ENCODE peak calls at places on chromosome 7, in five cellular contexts. One of them, this sample, is unnamed.

GRCh38 chr7:9869566-9869965 is 1104.1 kb upstream of the PHF14 start:
- DNase-seq in tibial nerve: no peak
- DNase-seq in H1: no peak
- DNase-seq in ovary: no peak
- DNase-seq in upper lobe of left lung: no peak
- DNase-seq in this sample: no peak

GRCh38 chr7:13540429-13540828 is 449.0 kb downstream of the ETV1 start:
- DNase-seq in tibial nerve: no peak
- DNase-seq in H1: no peak
- DNase-seq in ovary: no peak
- DNase-seq in upper lobe of left lung: no peak
- DNase-seq in this sample: no peak

GRCh38 chr7:47743898-47744612 is 162.1 kb upstream of the TNS3 start:
- DNase-seq in tibial nerve: no peak
- DNase-seq in H1: peak
- DNase-seq in ovary: no peak
- DNase-seq in upper lobe of left lung: peak
- DNase-seq in this sample: no peak

GRCh38 chr7:82317257-82317721 is 126.3 kb downstream of the CACNA2D1 start:
- DNase-seq in tibial nerve: no peak
- DNase-seq in H1: no peak
- DNase-seq in ovary: no peak
- DNase-seq in upper lobe of left lung: no peak
- DNase-seq in this sample: no peak

GRCh38 chr7:121530251-121531174 is 134.4 kb upstream of the FAM3C start:
- DNase-seq in tibial nerve: no peak
- DNase-seq in H1: no peak
- DNase-seq in ovary: no peak
- DNase-seq in upper lobe of left lung: no peak
- DNase-seq in this sample: no peak

GRCh38 chr7:54260868-54261475 is 281.2 kb upstream of the VSTM2A start:
- DNase-seq in tibial nerve: no peak
- DNase-seq in H1: no peak
- DNase-seq in ovary: no peak
- DNase-seq in upper lobe of left lung: no peak
- DNase-seq in this sample: no peak

GRCh38 chr7:108310351-108310750 is 145.9 kb downstream of the NRCAM start:
- DNase-seq in tibial nerve: no peak
- DNase-seq in H1: no peak
- DNase-seq in ovary: no peak
- DNase-seq in upper lobe of left lung: no peak
- DNase-seq in this sample: no peak

GRCh38 chr7:129188372-129188891 is at the start of gene SMO:
- DNase-seq in tibial nerve: no peak
- DNase-seq in H1: peak
- DNase-seq in ovary: peak
- DNase-seq in upper lobe of left lung: peak
- DNase-seq in this sample: no peak

GRCh38 chr7:122532406-122533269 is 166.3 kb downstream of the RNF133 start:
- DNase-seq in tibial nerve: no peak
- DNase-seq in H1: no peak
- DNase-seq in ovary: no peak
- DNase-seq in upper lobe of left lung: no peak
- DNase-seq in this sample: no peak

GRCh38 chr7:121406-121805 is 71.0 kb upstream of the FAM20C start:
- DNase-seq in tibial nerve: no peak
- DNase-seq in H1: no peak
- DNase-seq in ovary: no peak
- DNase-seq in upper lobe of left lung: no peak
- DNase-seq in this sample: peak

GRCh38 chr7:2165239-2165609 is 67.5 kb downstream of the MAD1L1 start:
- DNase-seq in tibial nerve: no peak
- DNase-seq in H1: no peak
- DNase-seq in ovary: no peak
- DNase-seq in upper lobe of left lung: no peak
- DNase-seq in this sample: no peak
- TF ChIP-seq EP300 in tibial nerve: no peak
- TF ChIP-seq EP300 in H1: no peak
- TF ChIP-seq EP300 in ovary: no peak
- TF ChIP-seq EP300 in upper lobe of left lung: no peak
- TF ChIP-seq EP300 in this sample: no peak

DNA sequence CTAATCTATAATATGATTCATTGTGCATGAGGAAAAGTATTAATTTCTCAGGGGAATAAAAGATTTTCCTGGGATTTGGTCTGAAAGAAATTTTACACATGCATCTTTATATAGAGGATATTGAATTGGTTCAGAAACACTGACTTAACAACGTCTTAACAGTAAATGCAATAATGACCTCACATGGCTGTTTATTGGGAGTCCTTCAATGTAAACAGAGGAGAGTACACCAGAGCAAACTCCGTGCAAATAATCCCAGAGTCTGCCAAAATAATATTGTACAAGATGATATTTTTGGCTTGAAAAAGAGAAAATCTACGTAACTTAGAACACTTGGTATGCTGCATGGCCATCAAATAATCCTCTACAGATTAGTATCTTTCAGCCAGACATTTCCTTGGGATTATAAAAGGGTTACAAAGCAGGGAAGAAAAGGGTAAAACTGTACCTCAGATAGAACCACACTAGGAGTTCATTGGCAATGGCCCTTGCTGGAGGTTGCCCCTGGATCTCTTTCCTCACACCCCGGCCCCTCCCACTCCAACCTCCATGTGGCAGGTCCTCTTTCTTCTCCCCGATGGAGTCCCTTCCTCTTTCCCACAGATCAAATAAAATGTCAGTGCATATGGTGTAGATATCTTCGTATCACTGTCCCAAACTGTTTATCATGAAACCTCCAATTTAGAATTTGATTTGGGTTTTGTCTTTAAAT is 196.4 kb downstream of the EVX1 start:
- DNase-seq in tibial nerve: no peak
- DNase-seq in H1: no peak
- DNase-seq in ovary: no peak
- DNase-seq in upper lobe of left lung: no peak
- DNase-seq in this sample: peak
- TF ChIP-seq POLR2A in tibial nerve: no peak
- TF ChIP-seq POLR2A in H1: no peak
- TF ChIP-seq POLR2A in ovary: no peak
- TF ChIP-seq POLR2A in upper lobe of left lung: no peak
- TF ChIP-seq POLR2A in this sample: no peak

GRCh38 chr7:106215868-106216516 is 68.8 kb downstream of the NAMPT start:
- DNase-seq in tibial nerve: no peak
- DNase-seq in H1: no peak
- DNase-seq in ovary: no peak
- DNase-seq in upper lobe of left lung: no peak
- DNase-seq in this sample: no peak
- H3K27ac ChIP-seq in tibial nerve: peak
- H3K27ac ChIP-seq in H1: no peak
- H3K27ac ChIP-seq in ovary: no peak
- H3K27ac ChIP-seq in upper lobe of left lung: peak
- H3K27ac ChIP-seq in this sample: peak

DNA sequence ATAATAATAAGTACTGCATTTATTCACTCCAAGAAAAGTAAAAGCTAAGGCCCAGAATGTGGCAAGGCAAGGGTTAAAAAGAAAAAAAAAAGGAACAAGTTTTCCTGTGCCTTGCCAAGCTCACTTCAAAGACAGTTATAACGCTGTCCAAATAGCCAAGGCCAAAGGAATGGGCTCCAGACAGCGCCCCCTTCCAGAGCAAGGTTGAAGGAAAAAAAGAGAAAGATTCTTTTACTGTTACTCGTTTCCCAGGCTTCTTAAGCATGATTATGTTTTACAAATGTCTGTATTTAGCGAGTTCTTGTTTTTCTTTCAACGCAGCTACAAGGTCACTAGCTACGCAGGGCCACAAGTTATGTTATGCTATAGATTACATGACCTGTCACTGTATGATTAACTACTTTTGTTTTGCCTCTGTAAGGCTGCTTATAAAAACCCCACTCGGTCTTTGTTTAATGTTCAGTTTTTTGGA is 9.1 kb upstream of the EIF4H start:
- DNase-seq in tibial nerve: no peak
- DNase-seq in H1: peak
- DNase-seq in ovary: peak
- DNase-seq in upper lobe of left lung: no peak
- DNase-seq in this sample: no peak
- TF ChIP-seq EP300 in tibial nerve: no peak
- TF ChIP-seq EP300 in H1: no peak
- TF ChIP-seq EP300 in ovary: no peak
- TF ChIP-seq EP300 in upper lobe of left lung: no peak
- TF ChIP-seq EP300 in this sample: no peak